ENCODE peak calls at places on chromosomes 5 and 9, in six cellular contexts. U, W, X, O, Z and S are unnamed samples.
A peak's percentile ranks its signal among the peaks of the same experiment; 100 is the strongest.

GRCh38 chr5:446066-446725 is 3.2 kb downstream of the EXOC3 start:
- DNase-seq in U (no peak), W (no peak), X (no peak), O (no peak), Z (no peak), S (no peak)

GRCh38 chr9:85430659-85431370 is 310.9 kb downstream of the AGTPBP1 start:
- DNase-seq in U (no peak), W (peak; percentile 44), X (no peak), O (no peak), Z (no peak), S (no peak)

GRCh38 chr5:174086751-174087150 is 41.2 kb downstream of the NSG2 start:
- DNase-seq in U (no peak), W (no peak), X (no peak), O (no peak), Z (no peak), S (no peak)

GRCh38 chr9:124465736-124466135 is 15.5 kb downstream of the ADGRD2 start:
- DNase-seq in U (no peak), W (no peak), X (no peak), O (no peak), Z (no peak), S (no peak)

GRCh38 chr5:37214550-37214949 is 34.6 kb downstream of the CPLANE1 start:
- DNase-seq in U (peak; percentile 12), W (no peak), X (no peak), O (no peak), Z (no peak), S (no peak)

GRCh38 chr9:88060746-88061145 is 77.5 kb downstream of the SPATA31C2 start:
- DNase-seq in U (no peak), W (no peak), X (no peak), O (no peak), Z (no peak), S (no peak)

GRCh38 chr5:96880402-96881164 is 4.3 kb downstream of the ERAP2 start:
- DNase-seq in U (no peak), W (no peak), X (peak; percentile 43), O (no peak), Z (no peak), S (no peak)

GRCh38 chr9:126658964-126659555 is 45.3 kb downstream of the LMX1B start:
- DNase-seq in U (no peak), W (no peak), X (no peak), O (no peak), Z (no peak), S (no peak)

GRCh38 chr5:154058055-154059038 is 19.6 kb downstream of the MFAP3 start:
- DNase-seq in U (peak; percentile 46), W (no peak), X (peak; percentile 53), O (no peak), Z (no peak), S (no peak)

GRCh38 chr9:15136646-15137045 is 170.4 kb downstream of the TTC39B start:
- DNase-seq in U (no peak), W (no peak), X (peak; percentile 24), O (no peak), Z (no peak), S (no peak)

GRCh38 chr5:35354751-35355150 is 124.5 kb upstream of the PRLR start:
- DNase-seq in U (no peak), W (no peak), X (peak; percentile 29), O (no peak), Z (no peak), S (no peak)

GRCh38 chr5:158609328-158609727 is 490.4 kb downstream of the EBF1 start:
- DNase-seq in U (no peak), W (no peak), X (no peak), O (no peak), Z (no peak), S (no peak)

GRCh38 chr5:137039939-137040515 is 459.1 kb downstream of the SPOCK1 start:
- DNase-seq in U (no peak), W (no peak), X (no peak), O (no peak), Z (no peak), S (no peak)
- TF ChIP-seq CTCF in U (no peak), W (no peak), X (no peak), O (no peak), Z (no peak), S (no peak)

DNA sequence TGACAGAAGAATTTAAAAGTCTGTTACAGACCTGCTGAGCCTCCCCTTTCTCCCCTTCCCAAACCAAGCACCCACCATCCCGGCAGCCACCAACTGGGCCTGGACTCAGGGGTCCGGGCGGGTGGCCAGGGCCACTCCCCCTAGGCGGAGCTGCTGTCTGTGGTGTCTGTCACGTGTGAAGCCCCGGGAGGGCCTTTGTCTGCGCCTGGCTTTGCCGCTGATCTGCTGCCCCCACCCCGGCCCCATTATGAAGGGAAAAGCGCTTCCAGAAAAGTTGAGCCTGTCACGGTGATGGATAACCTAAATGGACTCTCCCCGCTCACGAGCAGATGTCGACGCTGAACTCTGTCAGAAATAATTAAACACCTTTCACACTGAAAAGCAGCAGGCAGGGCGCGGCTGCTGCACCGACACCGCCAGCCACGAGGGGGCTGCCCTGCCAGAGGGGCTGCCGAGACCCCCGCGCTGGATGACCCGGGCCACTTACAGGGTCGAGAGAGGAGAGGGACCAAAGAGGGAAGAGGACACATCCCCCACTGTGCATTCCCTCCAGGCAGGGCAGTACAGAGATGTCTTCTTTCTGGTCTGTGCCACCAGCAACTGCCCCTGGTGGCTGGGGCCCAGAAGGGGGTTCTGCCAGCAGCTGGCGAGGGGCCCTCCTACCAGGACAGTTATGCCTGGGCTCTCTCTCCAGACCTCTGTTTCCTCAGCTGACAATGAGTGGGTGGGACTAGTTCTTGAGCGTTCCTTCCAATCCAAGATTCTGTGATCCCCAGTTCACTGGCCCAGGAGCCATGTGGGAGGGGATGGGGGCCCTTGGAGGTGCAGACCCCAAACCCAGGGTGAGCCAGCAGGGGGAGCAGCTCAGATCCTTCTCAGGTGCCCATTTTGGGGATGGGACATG is 36.0 kb upstream of the BARHL1 start:
- DNase-seq in U (peak; percentile 46), W (peak; percentile 19), X (peak; percentile 0), O (no peak), Z (no peak), S (no peak)
- TF ChIP-seq CTCF in U (peak; percentile 79), W (no peak), X (no peak), O (peak; percentile 69), Z (no peak), S (peak; percentile 28)

GRCh38 chr5:170913573-170913972 is 51.8 kb downstream of the RANBP17 start:
- DNase-seq in U (no peak), W (no peak), X (no peak), O (no peak), Z (no peak), S (no peak)

GRCh38 chr5:170920196-170920595 is 58.4 kb downstream of the RANBP17 start:
- DNase-seq in U (no peak), W (no peak), X (no peak), O (no peak), Z (no peak), S (no peak)

GRCh38 chr5:170917113-170917512 is 55.3 kb downstream of the RANBP17 start:
- DNase-seq in U (no peak), W (no peak), X (peak; percentile 22), O (no peak), Z (no peak), S (no peak)
- TF ChIP-seq CTCF in U (peak; percentile 41), W (no peak), X (peak; percentile 36), O (peak; percentile 59), Z (no peak), S (no peak)

GRCh38 chr9:131391504-131391903 is 2.4 kb upstream of the PRRC2B start:
- DNase-seq in U (no peak), W (no peak), X (no peak), O (no peak), Z (no peak), S (no peak)

GRCh38 chr9:131395027-131395744 is 1.3 kb downstream of the PRRC2B start:
- DNase-seq in U (peak; percentile 74), W (no peak), X (peak; percentile 70), O (no peak), Z (no peak), S (peak; percentile 83)

GRCh38 chr9:131394464-131395026 is 659 bp downstream of the PRRC2B start:
- DNase-seq in U (peak; percentile 68), W (peak; percentile 54), X (no peak), O (peak; percentile 44), Z (no peak), S (peak; percentile 68)

GRCh38 chr9:131395745-131396479 is 2.0 kb downstream of the PRRC2B start:
- DNase-seq in U (peak; percentile 18), W (no peak), X (peak; percentile 56), O (no peak), Z (no peak), S (no peak)

GRCh38 chr9:131393622-131394463 is at the start of gene PRRC2B:
- DNase-seq in U (peak; percentile 87), W (peak; percentile 85), X (peak; percentile 83), O (peak; percentile 93), Z (peak; percentile 31), S (peak; percentile 96)
- TF ChIP-seq CTCF in U (peak; percentile 12), W (peak; percentile 77), X (peak; percentile 65), O (peak; percentile 24), Z (peak; percentile 41), S (peak; percentile 76)

GRCh38 chr9:114050646-114051045 is 27.5 kb downstream of the AMBP start:
- DNase-seq in U (no peak), W (no peak), X (no peak), O (no peak), Z (no peak), S (peak; percentile 5)

GRCh38 chr9:114050226-114050568 is 27.9 kb downstream of the AMBP start:
- DNase-seq in U (no peak), W (no peak), X (no peak), O (no peak), Z (no peak), S (no peak)

GRCh38 chr9:114051281-114051680 is 26.8 kb downstream of the AMBP start:
- DNase-seq in U (no peak), W (no peak), X (no peak), O (no peak), Z (no peak), S (no peak)

GRCh38 chr9:114048533-114049452 is 29.3 kb downstream of the AMBP start:
- DNase-seq in U (no peak), W (no peak), X (no peak), O (no peak), Z (no peak), S (peak; percentile 6)

GRCh38 chr9:114049453-114050225 is 28.5 kb downstream of the AMBP start:
- DNase-seq in U (no peak), W (no peak), X (no peak), O (no peak), Z (no peak), S (no peak)
- TF ChIP-seq CTCF in U (no peak), W (no peak), X (no peak), O (no peak), Z (no peak), S (no peak)

DNA sequence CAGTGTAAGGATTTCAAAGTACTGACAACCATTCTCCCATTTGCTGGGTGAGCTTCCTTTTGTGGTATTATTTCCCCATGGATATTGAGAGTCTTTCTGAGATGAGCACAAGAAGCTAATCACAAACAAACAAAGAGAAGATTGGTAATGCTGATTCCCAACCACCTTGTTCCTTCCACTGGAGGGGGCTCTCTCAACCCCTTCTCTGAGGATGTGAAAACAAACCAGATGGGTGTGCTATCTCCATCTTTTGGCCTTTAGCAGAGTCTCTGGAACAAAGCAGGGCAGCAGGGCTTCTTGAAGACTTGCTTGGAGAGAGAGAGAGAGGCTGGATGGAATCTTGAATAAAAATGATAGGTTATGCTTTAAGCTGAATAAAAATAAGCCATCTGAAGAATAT is 576.7 kb upstream of the ZNF462 start:
- DNase-seq in U (no peak), W (no peak), X (peak; percentile 37), O (no peak), Z (no peak), S (no peak)
- TF ChIP-seq CTCF in U (peak; percentile 39), W (no peak), X (no peak), O (no peak), Z (no peak), S (peak; percentile 13)